ENCODE peak calls at places on chromosome 10, in four cellular contexts. M is kidney epithelial cell, X is cardiac fibroblast, U is AG09309. H is an unnamed sample.

GRCh38 chr10:124799196-124799595 is 2.4 kb upstream of the ABRAXAS2 start:
- DNase-seq in M (no peak), X (no peak), U (no peak), H (no peak)

GRCh38 chr10:125269716-125270115 is 109.4 kb upstream of the CTBP2 start:
- DNase-seq in M (no peak), X (no peak), U (no peak), H (no peak)

GRCh38 chr10:22803201-22803895 is 89.0 kb upstream of the PIP4K2A start:
- DNase-seq in M (no peak), X (peak; percentile 60), U (no peak), H (peak; percentile 47)

GRCh38 chr10:3874988-3875841 is 90.2 kb upstream of the KLF6 start:
- DNase-seq in M (no peak), X (no peak), U (no peak), H (no peak)

GRCh38 chr10:73920084-73920483 is 9.2 kb downstream of the PLAU start:
- DNase-seq in M (no peak), X (peak; percentile 20), U (no peak), H (no peak)

GRCh38 chr10:79104264-79104954 is 35.6 kb downstream of the ZMIZ1 start:
- DNase-seq in M (no peak), X (peak; percentile 55), U (no peak), H (no peak)

GRCh38 chr10:103580422-103580821 is 86.9 kb downstream of the NEURL1 start:
- DNase-seq in M (no peak), X (no peak), U (no peak), H (no peak)

GRCh38 chr10:132397036-132397541 is at the start of gene PWWP2B:
- DNase-seq in M (no peak), X (no peak), U (no peak), H (no peak)

GRCh38 chr10:114519756-114520288 is 115.5 kb upstream of the AFAP1L2 start:
- DNase-seq in M (no peak), X (no peak), U (no peak), H (no peak)

GRCh38 chr10:26890956-26891355 is 30.2 kb upstream of the ABI1 start:
- DNase-seq in M (peak; percentile 41), X (peak; percentile 77), U (peak; percentile 55), H (peak; percentile 24)

GRCh38 chr10:80945267-80945880 is 407.7 kb downstream of the SH2D4B start:
- DNase-seq in M (no peak), X (no peak), U (no peak), H (no peak)

GRCh38 chr10:78537018-78537417 is 503.4 kb downstream of the RPS24 start:
- DNase-seq in M (no peak), X (no peak), U (no peak), H (no peak)

GRCh38 chr10:128186959-128187787 is 61.0 kb upstream of the MKI67 start:
- DNase-seq in M (no peak), X (no peak), U (no peak), H (no peak)

GRCh38 chr10:108597031-108597430 is 1326.3 kb downstream of the XPNPEP1 start:
- DNase-seq in M (no peak), X (peak; percentile 47), U (peak; percentile 50), H (no peak)

GRCh38 chr10:102645388-102645740 is 1.1 kb downstream of the TRIM8 start:
- DNase-seq in M (no peak), X (no peak), U (no peak), H (no peak)

GRCh38 chr10:7892146-7892545 is 73.8 kb downstream of the TAF3 start:
- DNase-seq in M (no peak), X (peak; percentile 39), U (no peak), H (no peak)

GRCh38 chr10:70685461-70685911 is 13.2 kb downstream of the ADAMTS14 start:
- DNase-seq in M (no peak), X (no peak), U (no peak), H (no peak)

GRCh38 chr10:70682920-70683600 is 10.8 kb downstream of the ADAMTS14 start:
- DNase-seq in M (no peak), X (no peak), U (no peak), H (no peak)

GRCh38 chr10:70683601-70684329 is 11.5 kb downstream of the ADAMTS14 start:
- DNase-seq in M (no peak), X (no peak), U (no peak), H (no peak)

GRCh38 chr10:70684374-70684773 is 12.1 kb downstream of the ADAMTS14 start:
- DNase-seq in M (no peak), X (no peak), U (no peak), H (no peak)

GRCh38 chr10:70684841-70685457 is 12.6 kb downstream of the ADAMTS14 start:
- DNase-seq in M (no peak), X (no peak), U (no peak), H (no peak)
- TF ChIP-seq CTCF in M (no peak), X (no peak), U (no peak), H (no peak)

GRCh38 chr10:92068900-92069299 is 145.3 kb downstream of the BTAF1 start:
- DNase-seq in M (no peak), X (peak; percentile 18), U (no peak), H (no peak)
- H3K4me3 ChIP-seq in M (no peak overlapping the region), X (no peak overlapping the region), U (no peak overlapping the region), H (no peak overlapping the region)

GRCh38 chr10:77034795-77035194 is 602.8 kb downstream of the KCNMA1 start:
- DNase-seq in M (no peak), X (no peak), U (no peak), H (no peak)

GRCh38 chr10:77041636-77042258 is 595.9 kb downstream of the KCNMA1 start:
- DNase-seq in M (no peak), X (peak; percentile 10), U (no peak), H (no peak)

GRCh38 chr10:77038412-77038806 is 599.2 kb downstream of the KCNMA1 start:
- DNase-seq in M (no peak), X (no peak), U (no peak), H (no peak)

GRCh38 chr10:77036993-77037734 is 600.4 kb downstream of the KCNMA1 start:
- DNase-seq in M (no peak), X (peak; percentile 26), U (no peak), H (no peak)

DNA sequence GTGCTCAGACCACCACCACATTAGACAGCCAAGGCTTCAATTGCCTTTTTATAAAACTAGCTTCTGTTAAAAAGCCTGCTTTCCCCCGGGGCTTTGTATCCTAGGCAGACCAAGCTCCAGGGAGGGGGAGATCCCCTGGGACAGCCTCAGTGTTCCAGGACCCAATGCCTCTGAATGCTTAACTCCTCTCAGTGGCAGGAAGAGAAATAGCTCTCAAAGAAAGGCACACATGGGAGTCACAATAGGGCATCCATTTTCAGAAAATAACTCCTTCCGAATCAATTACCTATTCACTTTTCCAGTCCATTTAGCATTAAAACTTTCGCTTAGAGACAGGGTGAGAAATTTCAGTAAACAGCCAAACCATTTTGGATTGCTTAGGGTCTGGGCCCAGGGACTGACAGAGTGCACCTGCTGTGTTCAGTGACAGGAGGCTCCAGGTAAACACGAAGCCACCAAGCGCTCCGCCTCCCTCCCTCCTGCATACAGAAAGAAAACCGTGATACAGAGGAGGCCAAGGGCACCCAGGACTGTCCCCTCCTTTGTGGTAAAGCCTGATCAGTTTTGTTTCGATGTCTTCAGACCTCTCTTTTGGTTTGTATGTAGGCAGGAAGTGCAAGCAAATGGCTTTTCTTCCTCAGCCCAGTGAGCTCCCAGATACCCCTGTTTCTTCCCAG is 599.7 kb downstream of the KCNMA1 start:
- DNase-seq in M (no peak), X (no peak), U (no peak), H (no peak)
- TF ChIP-seq CTCF in M (no peak), X (no peak), U (no peak), H (no peak)

GRCh38 chr10:112229901-112230300 is 46.3 kb upstream of the GPAM start:
- DNase-seq in M (no peak), X (peak; percentile 45), U (no peak), H (no peak)

GRCh38 chr10:112232670-112233069 is 49.1 kb upstream of the GPAM start:
- DNase-seq in M (no peak), X (no peak), U (no peak), H (no peak)

GRCh38 chr10:112229096-112229495 is 45.5 kb upstream of the GPAM start:
- DNase-seq in M (no peak), X (peak; percentile 54), U (no peak), H (no peak)

GRCh38 chr10:112230325-112230988 is 46.9 kb upstream of the GPAM start:
- DNase-seq in M (no peak), X (peak; percentile 70), U (no peak), H (peak; percentile 82)

DNA sequence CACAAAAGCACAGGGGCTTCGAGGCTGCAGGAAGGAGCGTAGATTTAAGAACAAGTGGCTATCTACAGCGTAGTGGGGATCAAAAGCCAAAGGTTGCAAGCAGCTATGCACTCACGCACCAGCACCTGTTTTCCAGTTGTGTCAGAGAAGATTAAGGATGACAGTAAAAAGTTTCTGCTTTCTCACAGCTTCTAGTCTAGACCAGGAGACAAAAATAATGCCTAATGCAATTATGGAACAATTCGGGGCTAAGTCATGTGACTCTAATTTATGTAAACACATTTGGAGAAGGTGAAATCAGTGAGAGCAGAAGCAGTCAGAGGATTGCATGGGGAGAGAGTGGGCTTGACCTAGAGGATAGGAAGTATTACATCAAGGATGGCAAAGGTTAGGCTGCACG is 48.0 kb upstream of the GPAM start:
- DNase-seq in M (no peak), X (no peak), U (no peak), H (no peak)
- H3K4me3 ChIP-seq in M (no peak overlapping the region), X (no peak overlapping the region), U (no peak overlapping the region), H (no peak overlapping the region)

GRCh38 chr10:62636825-62637248 is 167.7 kb upstream of the ADO start:
- DNase-seq in M (no peak), X (no peak), U (no peak), H (no peak)
- TF ChIP-seq CTCF in M (no peak), X (peak; percentile 26), U (peak; percentile 8), H (peak; percentile 39)

DNA sequence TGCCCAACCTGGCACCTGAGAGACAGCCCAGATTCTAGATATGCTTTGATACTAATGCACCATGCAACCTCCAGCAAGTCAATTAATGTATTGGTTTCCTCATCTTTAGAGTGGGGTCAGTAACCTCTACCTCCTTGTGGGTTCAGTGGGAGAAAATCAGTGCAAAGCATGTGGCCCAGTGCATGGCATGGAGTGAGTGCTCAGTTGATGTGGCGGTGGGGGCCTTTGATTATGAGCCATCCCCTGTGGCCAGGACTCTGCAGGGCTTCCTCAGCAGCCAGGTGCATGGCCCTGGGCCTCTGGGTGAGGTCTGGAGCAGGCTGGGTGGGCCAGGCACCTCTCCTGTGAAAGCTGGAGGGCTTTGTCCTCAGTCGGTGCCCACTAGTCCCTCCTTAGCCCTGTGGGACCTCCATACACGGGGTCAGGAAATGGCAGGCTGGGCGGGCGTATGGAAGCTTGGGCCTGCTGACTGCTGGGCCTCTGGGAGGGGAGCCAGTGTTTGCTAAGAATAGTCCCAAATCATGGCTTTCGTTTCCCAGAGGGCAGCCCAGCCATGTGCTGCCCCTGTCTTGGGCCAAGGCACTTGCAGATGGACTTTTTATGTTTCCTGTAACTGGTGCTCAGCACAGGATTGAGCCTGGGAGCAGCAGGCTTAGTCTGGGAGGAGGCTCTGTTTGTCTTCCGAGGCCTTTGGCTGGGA is 3.4 kb downstream of the PALD1 start:
- DNase-seq in M (no peak), X (no peak), U (no peak), H (no peak)
- H3K4me3 ChIP-seq in M (no peak overlapping the region), X (no peak overlapping the region), U (no peak overlapping the region), H (no peak overlapping the region)

H was measured in retinal pigment epithelial cell.